ENCODE peak calls at places on chromosomes 6 and 20, in nine cellular contexts. One of them, this sample, is unnamed.

GRCh38 chr6:30075987-30076311 is 380 bp upstream of the RNF39 start:
- DNase-seq in IMR-90: no peak
- DNase-seq in neural progenitor cell: no peak
- DNase-seq in HepG2: no peak
- DNase-seq in H1: no peak
- DNase-seq in OCI-LY7: no peak
- DNase-seq in PC-9: peak; percentile 96
- DNase-seq in MM.1S: no peak
- DNase-seq in H9: peak; percentile 63
- DNase-seq in this sample: no peak

GRCh38 chr20:59996112-59996511 is 37.9 kb downstream of the CDH26 start:
- DNase-seq in IMR-90: no peak
- DNase-seq in neural progenitor cell: no peak
- DNase-seq in HepG2: no peak
- DNase-seq in H1: no peak
- DNase-seq in OCI-LY7: no peak
- DNase-seq in PC-9: no peak
- DNase-seq in MM.1S: no peak
- DNase-seq in H9: no peak
- DNase-seq in this sample: no peak

GRCh38 chr6:149860834-149861602 is 3.1 kb downstream of the LRP11 start:
- DNase-seq in IMR-90: no peak
- DNase-seq in neural progenitor cell: peak; percentile 34
- DNase-seq in HepG2: peak; percentile 95
- DNase-seq in H1: no peak
- DNase-seq in OCI-LY7: no peak
- DNase-seq in PC-9: no peak
- DNase-seq in MM.1S: no peak
- DNase-seq in H9: no peak
- DNase-seq in this sample: no peak

GRCh38 chr20:4108495-4109306 is 93.3 kb upstream of the RNF24 start:
- DNase-seq in IMR-90: peak; percentile 88
- DNase-seq in neural progenitor cell: peak; percentile 88
- DNase-seq in HepG2: peak; percentile 91
- DNase-seq in H1: peak; percentile 73
- DNase-seq in OCI-LY7: peak; percentile 83
- DNase-seq in PC-9: peak; percentile 72
- DNase-seq in MM.1S: peak; percentile 79
- DNase-seq in H9: peak; percentile 86
- DNase-seq in this sample: peak; percentile 94

GRCh38 chr20:4886771-4887527 is 114.4 kb downstream of the SLC23A2 start:
- DNase-seq in IMR-90: no peak
- DNase-seq in neural progenitor cell: no peak
- DNase-seq in HepG2: no peak
- DNase-seq in H1: no peak
- DNase-seq in OCI-LY7: no peak
- DNase-seq in PC-9: no peak
- DNase-seq in MM.1S: no peak
- DNase-seq in H9: no peak
- DNase-seq in this sample: no peak

GRCh38 chr6:3561745-3562144 is 104.9 kb upstream of the SLC22A23 start:
- DNase-seq in IMR-90: peak; percentile 35
- DNase-seq in neural progenitor cell: peak; percentile 44
- DNase-seq in HepG2: peak; percentile 20
- DNase-seq in H1: no peak
- DNase-seq in OCI-LY7: peak; percentile 6
- DNase-seq in PC-9: no peak
- DNase-seq in MM.1S: no peak
- DNase-seq in H9: no peak
- DNase-seq in this sample: no peak

GRCh38 chr6:46848684-46849360 is 55.6 kb downstream of the MEP1A start:
- DNase-seq in IMR-90: peak; percentile 55
- DNase-seq in neural progenitor cell: peak; percentile 94
- DNase-seq in HepG2: peak; percentile 71
- DNase-seq in H1: peak; percentile 61
- DNase-seq in OCI-LY7: peak; percentile 57
- DNase-seq in PC-9: peak; percentile 85
- DNase-seq in MM.1S: peak; percentile 56
- DNase-seq in H9: peak; percentile 91
- DNase-seq in this sample: peak; percentile 78

GRCh38 chr20:51985013-51985415 is 182.7 kb upstream of the SALL4 start:
- DNase-seq in IMR-90: peak; percentile 96
- DNase-seq in neural progenitor cell: no peak
- DNase-seq in HepG2: peak; percentile 54
- DNase-seq in H1: no peak
- DNase-seq in OCI-LY7: no peak
- DNase-seq in PC-9: peak; percentile 18
- DNase-seq in MM.1S: no peak
- DNase-seq in H9: no peak
- DNase-seq in this sample: peak; percentile 94

GRCh38 chr20:62776692-62777527 is 19.4 kb upstream of the MRGBP start:
- DNase-seq in IMR-90: peak; percentile 13
- DNase-seq in neural progenitor cell: no peak
- DNase-seq in HepG2: peak; percentile 58
- DNase-seq in H1: no peak
- DNase-seq in OCI-LY7: peak; percentile 86
- DNase-seq in PC-9: no peak
- DNase-seq in MM.1S: peak; percentile 53
- DNase-seq in H9: peak; percentile 81
- DNase-seq in this sample: no peak

DNA sequence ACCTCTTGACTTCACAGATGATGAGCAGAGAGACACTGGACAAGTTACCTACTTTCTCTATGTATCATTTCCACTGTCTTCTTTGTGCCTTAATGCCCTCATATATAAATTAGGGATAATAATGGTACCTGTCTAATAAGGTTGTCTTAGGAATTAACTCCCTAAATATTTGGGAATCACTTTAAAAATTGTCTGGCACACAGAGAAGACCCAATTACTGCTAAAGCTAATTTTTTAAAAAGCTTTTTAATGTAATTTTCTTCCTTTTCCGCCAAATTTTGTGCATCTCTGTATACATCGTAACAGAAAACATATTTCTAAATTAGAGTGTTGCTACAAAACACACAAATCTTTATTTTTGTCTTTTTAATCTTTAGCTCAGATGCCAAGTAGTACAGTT is 816.8 kb upstream of the ADGRB3 start:
- DNase-seq in IMR-90: no peak
- DNase-seq in neural progenitor cell: no peak
- DNase-seq in HepG2: no peak
- DNase-seq in H1: no peak
- DNase-seq in OCI-LY7: no peak
- DNase-seq in PC-9: no peak
- DNase-seq in MM.1S: no peak
- DNase-seq in H9: no peak
- DNase-seq in this sample: no peak
- H3K9me3 ChIP-seq in IMR-90: no peaks in the 10 kb centered on the region
- H3K9me3 ChIP-seq in neural progenitor cell: no peaks in the 10 kb centered on the region
- H3K9me3 ChIP-seq in HepG2: peaks cover 27% of the 10 kb centered on the region
- H3K9me3 ChIP-seq in H1: peaks cover 5% of the 10 kb centered on the region
- H3K9me3 ChIP-seq in OCI-LY7: peaks cover 9% of the 10 kb centered on the region
- H3K9me3 ChIP-seq in PC-9: no peaks in the 10 kb centered on the region
- H3K9me3 ChIP-seq in MM.1S: no peaks in the 10 kb centered on the region
- H3K9me3 ChIP-seq in H9: no peaks in the 10 kb centered on the region
- H3K9me3 ChIP-seq in this sample: peaks cover 4% of the 10 kb centered on the region

GRCh38 chr20:46150982-46151381 is 32.9 kb downstream of the CD40 start:
- DNase-seq in IMR-90: no peak
- DNase-seq in neural progenitor cell: no peak
- DNase-seq in HepG2: no peak
- DNase-seq in H1: no peak
- DNase-seq in OCI-LY7: no peak
- DNase-seq in PC-9: no peak
- DNase-seq in MM.1S: no peak
- DNase-seq in H9: no peak
- DNase-seq in this sample: peak; percentile 10

GRCh38 chr20:46152824-46153586 is 34.9 kb downstream of the CD40 start:
- DNase-seq in IMR-90: no peak
- DNase-seq in neural progenitor cell: no peak
- DNase-seq in HepG2: no peak
- DNase-seq in H1: no peak
- DNase-seq in OCI-LY7: no peak
- DNase-seq in PC-9: no peak
- DNase-seq in MM.1S: no peak
- DNase-seq in H9: no peak
- DNase-seq in this sample: peak; percentile 57

GRCh38 chr20:46148313-46149213 is 30.4 kb downstream of the CD40 start:
- DNase-seq in IMR-90: no peak
- DNase-seq in neural progenitor cell: no peak
- DNase-seq in HepG2: no peak
- DNase-seq in H1: no peak
- DNase-seq in OCI-LY7: no peak
- DNase-seq in PC-9: no peak
- DNase-seq in MM.1S: no peak
- DNase-seq in H9: no peak
- DNase-seq in this sample: no peak

GRCh38 chr20:46154796-46155195 is 36.7 kb downstream of the CD40 start:
- DNase-seq in IMR-90: no peak
- DNase-seq in neural progenitor cell: no peak
- DNase-seq in HepG2: no peak
- DNase-seq in H1: no peak
- DNase-seq in OCI-LY7: no peak
- DNase-seq in PC-9: no peak
- DNase-seq in MM.1S: no peak
- DNase-seq in H9: no peak
- DNase-seq in this sample: peak; percentile 32

DNA sequence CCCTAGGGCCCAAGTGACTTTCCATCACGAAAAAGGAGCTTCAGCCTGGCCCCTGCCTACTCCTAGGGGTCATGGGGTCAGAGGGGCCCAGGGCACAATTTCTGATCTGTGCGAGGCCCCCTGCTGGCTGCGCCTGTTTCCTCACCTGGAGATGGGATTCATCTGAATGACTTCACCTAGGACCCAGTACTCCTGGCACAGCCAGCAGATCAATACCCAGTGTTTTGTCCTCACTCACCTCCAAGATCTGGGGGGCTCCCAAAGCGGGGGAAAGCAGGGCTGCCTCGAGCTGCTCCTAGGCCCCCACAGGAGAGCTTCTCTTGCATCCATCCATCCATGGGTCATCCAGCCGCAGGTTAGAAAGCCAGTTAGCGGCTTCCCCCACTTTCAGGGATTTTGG is 33.8 kb downstream of the CD40 start:
- DNase-seq in IMR-90: no peak
- DNase-seq in neural progenitor cell: peak; percentile 42
- DNase-seq in HepG2: peak; percentile 45
- DNase-seq in H1: no peak
- DNase-seq in OCI-LY7: peak; percentile 32
- DNase-seq in PC-9: peak; percentile 18
- DNase-seq in MM.1S: peak; percentile 10
- DNase-seq in H9: peak; percentile 65
- DNase-seq in this sample: peak; percentile 51
- TF ChIP-seq CTCF in IMR-90: peak; percentile 11
- TF ChIP-seq CTCF in neural progenitor cell: peak; percentile 57
- TF ChIP-seq CTCF in HepG2: peak; percentile 79
- TF ChIP-seq CTCF in H1: peak; percentile 57
- TF ChIP-seq CTCF in OCI-LY7: peak; percentile 81
- TF ChIP-seq CTCF in PC-9: peak; percentile 74
- TF ChIP-seq CTCF in MM.1S: peak; percentile 59
- TF ChIP-seq CTCF in H9: peak; percentile 71
- TF ChIP-seq CTCF in this sample: peak; percentile 24

DNA sequence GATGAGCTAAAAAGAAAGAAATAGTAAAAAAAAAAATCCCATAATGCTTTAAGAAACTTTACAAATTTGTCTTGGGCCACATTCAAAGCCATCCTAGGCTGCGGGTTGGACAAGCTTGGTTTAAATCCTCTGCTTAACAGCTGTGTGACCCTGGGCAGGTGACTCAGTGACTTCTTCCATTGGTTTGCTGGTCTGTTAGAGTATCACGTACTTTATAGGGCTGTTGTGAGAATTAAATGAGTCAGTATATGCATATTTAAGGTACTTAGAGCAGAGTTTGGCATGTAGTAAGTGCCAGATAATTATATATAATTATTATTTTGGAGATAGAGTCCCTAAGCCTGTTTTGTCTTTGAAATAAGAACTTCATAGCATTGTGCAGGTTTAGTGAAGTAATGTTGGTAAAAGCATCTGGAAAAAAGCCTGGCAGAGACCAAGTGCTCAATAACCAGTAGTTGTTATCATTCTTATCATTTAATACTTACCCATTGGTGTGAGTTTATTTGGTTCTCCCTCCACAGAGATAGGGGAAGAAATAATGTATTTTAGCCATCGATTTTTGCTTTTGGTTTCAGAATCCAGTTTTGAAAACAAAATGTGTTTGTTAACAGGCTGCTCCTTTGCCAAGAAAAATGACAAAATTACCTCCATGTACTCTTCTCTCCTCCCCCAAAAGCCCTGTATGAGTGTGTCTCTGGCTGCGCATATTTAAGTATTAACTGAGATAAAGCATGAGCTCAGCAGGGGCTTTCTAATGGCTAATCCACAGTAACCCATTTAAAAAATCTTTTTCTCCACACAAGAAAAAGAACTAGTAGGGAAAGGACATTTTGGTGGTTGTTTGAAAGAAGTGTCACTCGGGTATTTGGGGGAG is 67.2 kb downstream of the FOXO3 start:
- DNase-seq in IMR-90: peak; percentile 88
- DNase-seq in neural progenitor cell: no peak
- DNase-seq in HepG2: no peak
- DNase-seq in H1: no peak
- DNase-seq in OCI-LY7: no peak
- DNase-seq in PC-9: no peak
- DNase-seq in MM.1S: no peak
- DNase-seq in H9: no peak
- DNase-seq in this sample: peak; percentile 38
- H4K20me1 ChIP-seq in IMR-90: peaks cover 84% of the 10 kb centered on the region
- H4K20me1 ChIP-seq in neural progenitor cell: peaks cover 32% of the 10 kb centered on the region
- H4K20me1 ChIP-seq in HepG2: peaks cover 54% of the 10 kb centered on the region
- H4K20me1 ChIP-seq in H1: peaks cover 3% of the 10 kb centered on the region
- H4K20me1 ChIP-seq in OCI-LY7: no peaks in the 10 kb centered on the region
- H4K20me1 ChIP-seq in PC-9: peaks cover 99% of the 10 kb centered on the region
- H4K20me1 ChIP-seq in MM.1S: peaks cover 13% of the 10 kb centered on the region
- H4K20me1 ChIP-seq in H9: no peaks in the 10 kb centered on the region
- H4K20me1 ChIP-seq in this sample: peaks cover 71% of the 10 kb centered on the region

DNA sequence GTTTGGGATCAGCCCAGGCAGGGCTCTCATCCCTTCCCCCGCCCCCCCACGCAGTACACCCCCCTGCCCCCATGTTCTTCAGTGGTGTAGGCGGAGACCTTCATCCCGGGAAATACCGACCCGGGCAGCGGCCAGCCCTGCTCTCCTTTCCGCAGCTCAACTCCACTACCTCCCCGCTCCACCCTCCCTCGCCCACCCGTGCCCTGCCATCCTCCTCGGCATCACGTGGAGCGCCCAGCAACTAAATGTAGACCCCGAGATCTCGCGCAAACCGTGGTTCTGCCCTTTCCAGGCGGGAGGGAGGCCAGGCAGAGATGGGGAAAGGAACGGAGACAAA is 1932.2 kb upstream of the DEFB115 start:
- DNase-seq in IMR-90: no peak
- DNase-seq in neural progenitor cell: no peak
- DNase-seq in HepG2: no peak
- DNase-seq in H1: no peak
- DNase-seq in OCI-LY7: no peak
- DNase-seq in PC-9: no peak
- DNase-seq in MM.1S: no peak
- DNase-seq in H9: no peak
- DNase-seq in this sample: no peak
- H3K9me3 ChIP-seq in IMR-90: peaks cover 27% of the 10 kb centered on the region
- H3K9me3 ChIP-seq in neural progenitor cell: peaks cover 6% of the 10 kb centered on the region
- H3K9me3 ChIP-seq in HepG2: peaks cover 37% of the 10 kb centered on the region
- H3K9me3 ChIP-seq in H1: peaks cover 68% of the 10 kb centered on the region
- H3K9me3 ChIP-seq in OCI-LY7: peaks cover 6% of the 10 kb centered on the region
- H3K9me3 ChIP-seq in PC-9: no peaks in the 10 kb centered on the region
- H3K9me3 ChIP-seq in MM.1S: no peaks in the 10 kb centered on the region
- H3K9me3 ChIP-seq in H9: peaks cover 53% of the 10 kb centered on the region
- H3K9me3 ChIP-seq in this sample: peaks cover 4% of the 10 kb centered on the region

This sample was measured in osteoblast.